ENCODE peak calls at places on chromosomes 2 and 18, in eight cellular contexts. Y is IMR-90, X is pancreas, Q is uterus, P is sigmoid colon, V is A549, F is ovary, E is heart left ventricle. R is an unnamed sample.

GRCh38 chr18:27964811-27965210 is 212.1 kb downstream of the CDH2 start:
- DNase-seq in Q (no peak), E (no peak), X (no peak), V (no peak), Y (peak; percentile 4), P (no peak), F (no peak), R (no peak)

GRCh38 chr2:176182671-176183070 is 5.8 kb upstream of the HOXD1 start:
- DNase-seq in E (no peak), Q (no peak), X (no peak), Y (no peak), P (no peak), F (no peak), V (no peak), R (no peak)

GRCh38 chr2:127820080-127820668 is 9.2 kb upstream of the WDR33 start:
- DNase-seq in E (no peak), P (no peak), F (no peak), V (no peak), X (no peak), Y (peak; percentile 7), Q (no peak), R (no peak)

GRCh38 chr2:188596054-188596453 is 304.4 kb downstream of the GULP1 start:
- DNase-seq in F (no peak), Q (no peak), P (no peak), E (no peak), V (no peak), X (no peak), Y (peak; percentile 55), R (no peak)

GRCh38 chr2:147382322-147382948 is 462.4 kb upstream of the ACVR2A start:
- DNase-seq in Y (no peak), E (no peak), Q (no peak), V (no peak), P (no peak), X (peak; percentile 18), F (no peak), R (no peak)

GRCh38 chr2:224925822-224926124 is 116.5 kb downstream of the DOCK10 start:
- DNase-seq in E (no peak), Y (peak; percentile 63), P (no peak), F (no peak), Q (no peak), V (no peak), X (no peak), R (no peak)

GRCh38 chr18:686339-687111 is 25.9 kb downstream of the ENOSF1 start:
- DNase-seq in E (no peak), Y (peak; percentile 23), X (no peak), F (no peak), V (no peak), Q (no peak), P (no peak), R (no peak)

GRCh38 chr2:187397870-187398269 is 50.2 kb downstream of the CALCRL start:
- DNase-seq in Q (no peak), P (no peak), X (no peak), V (no peak), F (no peak), Y (no peak), E (no peak), R (no peak)

GRCh38 chr18:74290831-74291770 is 662 bp downstream of the CYB5A start:
- DNase-seq in F (peak; percentile 40), X (peak; percentile 80), Q (peak; percentile 27), Y (no peak), E (no peak), V (no peak), P (peak; percentile 72), R (peak; percentile 51)

GRCh38 chr18:13369756-13370510 is 151.4 kb downstream of the LDLRAD4 start:
- DNase-seq in V (peak; percentile 30), P (peak; percentile 82), X (no peak), Q (no peak), F (no peak), Y (no peak), E (no peak), R (no peak)

GRCh38 chr2:66490588-66491001 is 55.7 kb downstream of the MEIS1 start:
- DNase-seq in P (no peak), Y (peak; percentile 70), X (no peak), E (no peak), F (no peak), V (no peak), Q (no peak), R (no peak)

GRCh38 chr18:64372850-64373249 is 224.0 kb upstream of the LINC00305 start:
- DNase-seq in Y (no peak), Q (no peak), F (no peak), E (no peak), P (no peak), V (no peak), X (no peak), R (no peak)

GRCh38 chr2:95392730-95393455 is 9.6 kb upstream of the FAHD2A start:
- DNase-seq in V (no peak), X (no peak), F (no peak), Q (no peak), P (peak; percentile 26), E (no peak), Y (no peak), R (no peak)

GRCh38 chr2:119837759-119838158 is 78.0 kb downstream of the PTPN4 start:
- DNase-seq in E (no peak), Q (no peak), X (no peak), P (no peak), Y (no peak), V (no peak), F (no peak), R (no peak)

GRCh38 chr2:42770288-42771131 is 6.6 kb upstream of the OXER1 start:
- DNase-seq in Y (peak; percentile 37), P (peak; percentile 69), E (no peak), F (no peak), X (no peak), Q (no peak), V (peak; percentile 81), R (no peak)

GRCh38 chr18:39232937-39233336 is 1667.3 kb upstream of the CELF4 start:
- DNase-seq in Q (no peak), V (no peak), P (no peak), F (no peak), X (no peak), Y (no peak), E (no peak), R (no peak)

GRCh38 chr18:53941601-53942335 is 282.7 kb downstream of the MBD2 start:
- DNase-seq in Y (no peak), Q (no peak), V (no peak), F (no peak), X (no peak), E (no peak), P (no peak), R (no peak)

GRCh38 chr18:54647176-54647575 is 56.1 kb downstream of the DYNAP start:
- DNase-seq in F (no peak), Q (no peak), V (no peak), E (no peak), X (peak; percentile 3), Y (peak; percentile 4), P (no peak), R (no peak)

GRCh38 chr2:147174824-147175254 is 670.0 kb upstream of the ACVR2A start:
- DNase-seq in V (no peak), P (no peak), X (no peak), F (no peak), Y (no peak), E (no peak), Q (no peak), R (no peak)

GRCh38 chr2:70904371-70905216 is 31.1 kb upstream of the ATP6V1B1 start:
- DNase-seq in V (no peak), P (no peak), Y (no peak), F (no peak), E (no peak), X (no peak), Q (no peak), R (peak; percentile 26)

GRCh38 chr18:74963820-74964446 is 245.0 kb downstream of the PTGR3 start:
- DNase-seq in Y (peak; percentile 56), E (peak; percentile 45), X (peak; percentile 25), F (no peak), Q (no peak), P (no peak), V (no peak), R (peak; percentile 58)

GRCh38 chr2:174328309-174329156 is 6.2 kb upstream of the SP9 start:
- DNase-seq in E (no peak), X (no peak), F (no peak), V (no peak), Y (no peak), Q (no peak), P (no peak), R (no peak)

GRCh38 chr2:239341146-239341732 is 59.6 kb downstream of the HDAC4 start:
- DNase-seq in V (no peak), X (no peak), Y (no peak), F (no peak), E (no peak), Q (peak; percentile 9), P (no peak), R (no peak)
- H3K4me1 ChIP-seq in V (no peaks in the 10 kb centered on the region), X (no peaks in the 10 kb centered on the region), Y (peaks cover 14% of the 10 kb centered on the region), F (peaks cover 3% of the 10 kb centered on the region), E (peaks cover 47% of the 10 kb centered on the region), Q (no peaks in the 10 kb centered on the region), P (no peaks in the 10 kb centered on the region), R (peaks cover 3% of the 10 kb centered on the region)

GRCh38 chr2:15577071-15577706 is 14.5 kb upstream of the DDX1 start:
- DNase-seq in Q (peak; percentile 80), P (peak; percentile 87), Y (peak; percentile 78), F (peak; percentile 74), V (peak; percentile 66), X (peak; percentile 68), E (peak; percentile 76), R (peak; percentile 88)
- TF ChIP-seq CTCF in Q (peak; percentile 71), P (peak; percentile 62), Y (peak; percentile 84), F (peak; percentile 49), V (peak; percentile 94), X (peak; percentile 68), E (peak; percentile 73), R (peak; percentile 73)

DNA sequence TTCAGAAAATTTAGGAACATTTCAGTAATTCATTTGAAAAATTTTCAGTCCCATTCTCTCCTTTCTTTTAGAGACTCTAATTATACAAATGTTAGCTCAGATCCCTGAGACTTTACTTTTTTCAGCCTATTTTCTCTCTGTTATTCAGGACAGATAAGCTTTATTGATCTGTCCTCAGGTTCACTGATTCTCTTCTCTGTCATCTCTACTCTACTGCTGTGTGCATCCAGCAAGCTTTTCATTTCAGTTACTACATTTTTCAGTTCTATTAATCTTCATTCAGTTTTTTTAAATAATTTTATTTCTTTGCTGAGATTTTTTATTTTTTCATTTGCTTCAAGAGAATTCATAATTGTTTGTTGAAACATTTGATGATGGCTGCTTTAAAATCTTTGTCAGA is 22.1 kb upstream of the PIK3C3 start:
- DNase-seq in Q (no peak), V (no peak), E (no peak), P (no peak), Y (no peak), X (no peak), F (no peak), R (no peak)
- H3K4me1 ChIP-seq in Q (no peaks in the 10 kb centered on the region), V (no peaks in the 10 kb centered on the region), E (no peaks in the 10 kb centered on the region), P (no peaks in the 10 kb centered on the region), Y (peaks cover 2% of the 10 kb centered on the region), X (no peaks in the 10 kb centered on the region), F (no peaks in the 10 kb centered on the region), R (no peaks in the 10 kb centered on the region)

DNA sequence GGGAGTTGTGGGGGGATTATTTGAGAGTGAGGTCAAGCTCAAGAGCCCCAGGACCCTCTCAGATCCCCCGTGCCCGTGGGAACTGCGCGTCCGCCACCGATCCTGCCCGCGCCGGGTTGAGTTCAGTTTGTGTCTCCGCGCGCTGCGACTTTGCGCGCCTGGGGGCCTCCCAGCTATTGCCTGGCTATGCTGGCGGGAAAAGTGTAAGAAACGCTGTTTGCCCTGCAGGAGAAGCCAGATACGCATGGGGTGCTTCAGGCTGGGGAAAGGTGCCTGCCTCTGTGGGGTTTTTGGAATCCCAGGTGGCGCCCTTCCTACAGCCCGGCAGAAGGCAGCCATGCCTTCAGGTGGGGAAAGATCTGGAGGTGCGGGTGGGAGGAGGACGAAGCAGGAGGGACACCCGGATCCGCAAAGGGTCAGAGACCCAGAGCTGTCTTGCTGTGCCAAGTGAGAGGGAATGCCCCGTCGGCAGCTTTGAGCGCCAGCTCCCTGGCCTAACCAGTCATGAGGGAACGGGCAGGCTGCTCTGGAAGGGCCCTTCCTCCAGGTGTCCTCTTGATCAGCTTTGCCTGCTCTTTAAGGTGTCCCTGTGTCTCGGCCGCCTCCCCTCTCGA is 22.5 kb downstream of the TEX44 start:
- DNase-seq in Y (no peak), V (no peak), X (no peak), P (peak; percentile 74), F (no peak), E (peak; percentile 29), Q (no peak), R (no peak)
- TF ChIP-seq CTCF in Y (no peak), V (no peak), X (no peak), P (no peak), F (no peak), E (no peak), Q (no peak), R (no peak)